ENCODE peak calls at places on chromosomes 12 and 14, in ten cellular contexts. T is amniotic stem cell; V is stimulated activated CD4-positive, alpha-beta T cell treated with anti-CD3 and anti-CD28 coated beads, Interleukin-12 subunit alpha, Interleukin-12 subunit beta, amount 100 ng/mL, for 4 hours; C is amygdala; X is iPS DF 19.7; F is body of pancreas; G is neural crest cell; R is NAMALWA; W is activated gamma-delta T cell treated with anti-CD3 and anti-CD28 coated beads, Interleukin-2, amount 50 U/mL, for 16 hours; B is lung. Z is an unnamed sample.

GRCh38 chr12:130826151-130826801 is 12.8 kb downstream of the STX2 start:
- DNase-seq in T (no peak), V (peak), C (no peak), X (no peak), F (peak), G (peak), R (peak), W (peak), B (peak), Z (peak)

GRCh38 chr14:30064454-30064853 is 136.8 kb upstream of the PRKD1 start:
- DNase-seq in T (no peak), V (no peak), C (no peak), X (no peak), F (no peak), G (no peak), R (no peak), W (no peak), B (no peak), Z (no peak)

GRCh38 chr14:89625988-89626806 is 209.2 kb upstream of the FOXN3 start:
- DNase-seq in T (no peak), V (no peak), C (no peak), X (no peak), F (no peak), G (no peak), R (no peak), W (peak), B (no peak), Z (peak)

GRCh38 chr12:81610955-81611889 is 147.9 kb downstream of the PPFIA2 start:
- DNase-seq in T (no peak), V (no peak), C (no peak), X (no peak), F (no peak), G (no peak), R (peak), W (no peak), B (no peak), Z (peak)

GRCh38 chr14:68886109-68886434 is 93.0 kb downstream of the ACTN1 start:
- DNase-seq in T (no peak), V (no peak), C (no peak), X (no peak), F (no peak), G (no peak), R (no peak), W (no peak), B (no peak), Z (no peak)

GRCh38 chr12:76194724-76195123 is 110.2 kb upstream of the NAP1L1 start:
- DNase-seq in T (no peak), V (no peak), C (no peak), X (no peak), F (no peak), G (no peak), R (no peak), W (no peak), B (no peak), Z (no peak)

GRCh38 chr14:58944226-58944769 is 244.2 kb upstream of the DAAM1 start:
- DNase-seq in T (no peak), V (no peak), C (no peak), X (no peak), F (peak), G (peak), R (no peak), W (no peak), B (no peak), Z (no peak)

GRCh38 chr12:6161124-6161882 is 36.8 kb upstream of the VWF start:
- DNase-seq in T (no peak), V (no peak), C (no peak), X (no peak), F (no peak), G (no peak), R (no peak), W (no peak), B (no peak), Z (peak)

GRCh38 chr12:6317693-6318439 is 7.4 kb downstream of the PLEKHG6 start:
- DNase-seq in T (no peak), V (no peak), C (no peak), X (no peak), F (no peak), G (no peak), R (no peak), W (no peak), B (no peak), Z (no peak)

GRCh38 chr12:53869500-53869899 is 69.1 kb upstream of the HOXC13 start:
- DNase-seq in T (no peak), V (no peak), C (no peak), X (no peak), F (no peak), G (no peak), R (no peak), W (no peak), B (no peak), Z (no peak)

GRCh38 chr14:104367811-104368750 is 211.5 kb upstream of the C14orf180 start:
- DNase-seq in T (no peak), V (no peak), C (no peak), X (no peak), F (no peak), G (no peak), R (no peak), W (no peak), B (no peak), Z (no peak)

GRCh38 chr12:22459872-22460490 is 84.4 kb downstream of the C2CD5 start:
- DNase-seq in T (peak), V (no peak), C (no peak), X (no peak), F (no peak), G (no peak), R (peak), W (no peak), B (no peak), Z (peak)

GRCh38 chr12:124397807-124398577 is 103.1 kb downstream of the RFLNA start:
- DNase-seq in T (no peak), V (no peak), C (no peak), X (no peak), F (peak), G (no peak), R (peak), W (no peak), B (peak), Z (no peak)

GRCh38 chr12:111775205-111776193 is 8.8 kb downstream of the ALDH2 start:
- DNase-seq in T (no peak), V (no peak), C (peak), X (no peak), F (peak), G (no peak), R (peak), W (no peak), B (peak), Z (peak)

GRCh38 chr12:56957229-56958052 is at the start of gene RDH16:
- DNase-seq in T (no peak), V (no peak), C (no peak), X (no peak), F (no peak), G (no peak), R (no peak), W (no peak), B (no peak), Z (no peak)

GRCh38 chr14:76829016-76829365 is 2.8 kb downstream of the LRRC74A start:
- DNase-seq in T (no peak), V (no peak), C (peak), X (no peak), F (peak), G (no peak), R (no peak), W (no peak), B (no peak), Z (no peak)

Z was measured in NB4.